ENCODE peak calls at places on chromosome 20, in ten cellular contexts. E is islet precursor cell; J is putamen; N is cerebellar nuclear complex; A is GM20000; X is endothelial cell; M is Kasumi-1; P is stimulated activated CD4-positive, alpha-beta T cell treated with anti-CD3 and anti-CD28 coated beads, Interleukin-2, amount 100 ng/mL, for 48 hours; U is stimulated activated naive CD8-positive, alpha-beta T cell treated with anti-CD3 and anti-CD28 coated beads, Interleukin-15, Interleukin-2, amounts not matched to agents 100 U/mL and 50 U/mL, for 24 hours; I is EL. Y is an unnamed sample.

GRCh38 chr20:37406010-37406998 is 60.4 kb downstream of the SRC start:
- DNase-seq in A (peak; percentile 89), J (peak; percentile 47), E (no peak), U (peak; percentile 57), N (no peak), I (peak; percentile 65), P (peak; percentile 38), M (peak; percentile 19), X (peak; percentile 48), Y (peak; percentile 33)

GRCh38 chr20:20498081-20498861 is 130.4 kb downstream of the INSM1 start:
- DNase-seq in I (no peak), J (peak; percentile 74), U (no peak), X (no peak), A (no peak), P (no peak), E (peak; percentile 63), N (peak; percentile 33), M (no peak), Y (no peak)

GRCh38 chr20:32959351-32960221 is 44.6 kb downstream of the SUN5 start:
- DNase-seq in X (no peak), U (no peak), N (no peak), E (peak; percentile 45), J (no peak), P (no peak), I (no peak), A (no peak), M (no peak), Y (no peak)

GRCh38 chr20:4787069-4787468 is 65.4 kb downstream of the PRND start:
- DNase-seq in I (peak; percentile 19), U (no peak), J (no peak), M (no peak), X (no peak), P (no peak), A (no peak), E (no peak), N (no peak), Y (no peak)

GRCh38 chr20:63625771-63626423 is 1.0 kb downstream of the GMEB2 start:
- DNase-seq in X (peak; percentile 26), A (peak; percentile 61), N (no peak), J (no peak), M (peak; percentile 11), P (no peak), U (peak; percentile 50), I (peak; percentile 25), E (no peak), Y (peak; percentile 52)

GRCh38 chr20:4671015-4671414 is 50.7 kb upstream of the PRND start:
- DNase-seq in N (no peak), A (no peak), I (no peak), J (no peak), U (no peak), X (no peak), P (no peak), E (no peak), M (no peak), Y (no peak)

GRCh38 chr20:58547527-58548475 is 32.6 kb upstream of the APCDD1L start:
- DNase-seq in I (peak; percentile 56), N (no peak), E (no peak), M (no peak), X (no peak), P (no peak), J (no peak), A (no peak), U (no peak), Y (no peak)

GRCh38 chr20:45365444-45365970 is 2.6 kb downstream of the SYS1 start:
- DNase-seq in J (no peak), N (no peak), P (no peak), M (no peak), X (no peak), U (no peak), I (no peak), A (no peak), E (no peak), Y (no peak)

GRCh38 chr20:39066464-39066863 is 104.3 kb downstream of the DHX35 start:
- DNase-seq in X (peak; percentile 32), A (no peak), J (no peak), E (peak; percentile 70), P (no peak), I (no peak), M (no peak), U (no peak), N (no peak), Y (no peak)

GRCh38 chr20:33862709-33863403 is 51.7 kb downstream of the CHMP4B start:
- DNase-seq in A (peak; percentile 87), U (peak; percentile 68), P (peak; percentile 55), J (no peak), I (peak; percentile 73), X (peak; percentile 69), N (no peak), E (peak; percentile 88), M (peak; percentile 21), Y (peak; percentile 73)

GRCh38 chr20:16005612-16006493 is 567.4 kb downstream of the KIF16B start:
- DNase-seq in U (no peak), M (no peak), P (no peak), J (no peak), N (peak; percentile 56), A (no peak), I (no peak), E (no peak), X (no peak), Y (no peak)

GRCh38 chr20:35615667-35616464 is at the start of gene SPAG4:
- DNase-seq in M (peak; percentile 99), E (peak; percentile 99), P (peak; percentile 100), N (peak; percentile 17), U (peak; percentile 100), A (peak; percentile 99), I (no peak), J (peak; percentile 92), X (peak; percentile 100), Y (peak; percentile 100)

GRCh38 chr20:64247312-64247627 is 8.3 kb upstream of the PCMTD2 start:
- DNase-seq in A (no peak), U (no peak), J (no peak), P (no peak), E (peak; percentile 46), N (no peak), M (no peak), X (no peak), I (no peak), Y (no peak)

GRCh38 chr20:41776450-41776849 is 158.3 kb upstream of the CHD6 start:
- DNase-seq in E (peak; percentile 33), P (no peak), N (no peak), I (no peak), X (no peak), U (no peak), M (no peak), A (no peak), J (no peak), Y (no peak)

GRCh38 chr20:59017493-59018231 is 1.6 kb upstream of the TUBB1 start:
- DNase-seq in I (no peak), X (no peak), N (no peak), P (no peak), J (no peak), M (no peak), A (no peak), U (no peak), E (no peak), Y (no peak)

GRCh38 chr20:16407251-16408067 is 165.8 kb downstream of the KIF16B start:
- DNase-seq in P (no peak), X (no peak), U (no peak), A (no peak), N (no peak), E (no peak), I (peak; percentile 2), M (no peak), J (no peak), Y (no peak)

GRCh38 chr20:5835234-5835845 is 85.1 kb downstream of the SHLD1 start:
- DNase-seq in A (no peak), J (no peak), E (no peak), U (peak; percentile 21), I (peak; percentile 57), X (no peak), M (no peak), N (no peak), P (no peak), Y (peak; percentile 45)

GRCh38 chr20:57659789-57660509 is 39.7 kb upstream of the ZBP1 start:
- DNase-seq in X (peak; percentile 3), M (no peak), I (no peak), E (peak; percentile 47), P (no peak), J (no peak), N (no peak), U (no peak), A (no peak), Y (no peak)

GRCh38 chr20:32575805-32576204 is 9.3 kb downstream of the NOL4L start:
- DNase-seq in N (no peak), J (no peak), E (no peak), A (no peak), M (no peak), X (no peak), I (no peak), P (no peak), U (no peak), Y (no peak)

GRCh38 chr20:55522296-55522815 is 483.0 kb downstream of the CBLN4 start:
- DNase-seq in N (no peak), M (no peak), J (no peak), X (no peak), I (no peak), P (no peak), U (no peak), A (no peak), E (peak; percentile 72), Y (no peak)

GRCh38 chr20:16360668-16361067 is 212.6 kb downstream of the KIF16B start:
- DNase-seq in J (no peak), A (no peak), I (no peak), E (no peak), X (no peak), P (no peak), M (no peak), U (no peak), N (no peak), Y (no peak)

GRCh38 chr20:62143976-62144825 is 632 bp downstream of the SS18L1 start:
- DNase-seq in N (no peak), E (peak; percentile 66), X (peak; percentile 53), M (peak; percentile 57), J (peak; percentile 55), P (peak; percentile 58), I (peak; percentile 71), A (peak; percentile 84), U (peak; percentile 71), Y (peak; percentile 65)

GRCh38 chr20:2379511-2380229 is 1.0 kb upstream of the TGM6 start:
- DNase-seq in P (no peak), E (peak; percentile 90), X (no peak), U (no peak), I (no peak), J (no peak), A (no peak), N (no peak), M (peak; percentile 95), Y (peak; percentile 40)

Y was measured in activated CD8-positive, alpha-beta T cell treated with anti-CD3 and anti-CD28 coated beads for 36 hours.